ENCODE peak calls at places on chromosomes 7 and 10, in eight cellular contexts. U is effector memory CD4-positive, alpha-beta T cell; Z is GM03348; E is activated naive CD4-positive, alpha-beta T cell treated with anti-CD3 and anti-CD28 coated beads for 36 hours; B is putamen; O is RWPE1; N is non-pigmented ciliary epithelial cell; I is posterior cingulate gyrus. Q is an unnamed sample.

GRCh38 chr7:19587291-19587690 is 121.5 kb downstream of the POLR1F start:
- DNase-seq in B (no peak), O (no peak), U (no peak), E (no peak), N (no peak), Z (no peak), I (no peak), Q (no peak)

GRCh38 chr10:133170092-133170491 is 10.1 kb downstream of the KNDC1 start:
- DNase-seq in Z (no peak), U (no peak), B (no peak), N (no peak), I (no peak), E (no peak), O (no peak), Q (no peak)

GRCh38 chr10:18196806-18197550 is 56.8 kb downstream of the CACNB2 start:
- DNase-seq in E (no peak), N (no peak), Z (no peak), I (no peak), B (no peak), U (no peak), O (no peak), Q (no peak)

GRCh38 chr10:91587710-91588638 is 44.9 kb downstream of the PPP1R3C start:
- DNase-seq in B (no peak), N (no peak), I (no peak), O (peak), U (no peak), E (no peak), Z (peak), Q (no peak)

GRCh38 chr10:15088428-15089261 is at the start of gene ACBD7:
- DNase-seq in O (peak), N (no peak), I (peak), E (peak), U (peak), Z (peak), B (peak), Q (peak)

GRCh38 chr7:34158311-34158710 is 253.0 kb downstream of the BMPER start:
- DNase-seq in N (no peak), O (no peak), B (no peak), E (no peak), Z (no peak), I (no peak), U (no peak), Q (no peak)

GRCh38 chr7:101185258-101185839 is 5.3 kb upstream of the NAT16 start:
- DNase-seq in I (no peak), E (no peak), N (no peak), U (no peak), Z (peak), O (no peak), B (no peak), Q (no peak)

GRCh38 chr7:141355057-141355456 is 196.2 kb upstream of the AGK start:
- DNase-seq in N (no peak), I (no peak), Z (no peak), B (peak), U (no peak), O (peak), E (no peak), Q (peak)

GRCh38 chr10:5285186-5285585 is 79.6 kb upstream of the UCN3 start:
- DNase-seq in E (no peak), Z (no peak), U (no peak), N (no peak), O (no peak), I (no peak), B (no peak), Q (no peak)

GRCh38 chr10:103671126-103671525 is 177.6 kb downstream of the NEURL1 start:
- DNase-seq in I (no peak), U (no peak), B (no peak), N (no peak), O (no peak), Z (no peak), E (no peak), Q (no peak)

GRCh38 chr7:21507627-21508343 is 35.1 kb upstream of the DNAH11 start:
- DNase-seq in E (peak), Z (peak), N (peak), B (peak), I (peak), O (no peak), U (peak), Q (peak)

GRCh38 chr10:17585001-17585400 is 32.2 kb downstream of the HACD1 start:
- DNase-seq in Z (no peak), U (no peak), B (no peak), N (no peak), I (no peak), O (no peak), E (no peak), Q (no peak)

GRCh38 chr10:90665905-90666662 is 191.8 kb downstream of the HTR7 start:
- DNase-seq in E (no peak), I (no peak), B (no peak), Z (no peak), N (no peak), O (no peak), U (no peak), Q (no peak)

GRCh38 chr7:39565538-39565937 is 666 bp upstream of the YAE1 start:
- DNase-seq in U (no peak), N (no peak), Z (no peak), O (peak), E (no peak), I (no peak), B (no peak), Q (peak)

GRCh38 chr10:74586088-74586585 is 240.3 kb upstream of the KAT6B start:
- DNase-seq in U (peak), O (no peak), B (no peak), Z (no peak), I (no peak), E (peak), N (no peak), Q (peak)

GRCh38 chr10:86393858-86394472 is 27.4 kb upstream of the GRID1 start:
- DNase-seq in E (peak), I (no peak), O (no peak), N (no peak), Z (no peak), U (no peak), B (no peak), Q (no peak)

GRCh38 chr10:89426230-89426868 is 12.0 kb downstream of the IFIT5 start:
- DNase-seq in I (no peak), B (peak), E (peak), U (no peak), O (peak), Z (peak), N (peak), Q (peak)

GRCh38 chr7:96654630-96655188 is 54.9 kb downstream of the SEM1 start:
- DNase-seq in Z (no peak), E (no peak), I (no peak), B (no peak), N (no peak), U (no peak), O (no peak), Q (no peak)

GRCh38 chr7:151447901-151448260 is 7.9 kb upstream of the CRYGN start:
- DNase-seq in O (no peak), I (no peak), B (no peak), Z (no peak), U (no peak), N (no peak), E (no peak), Q (no peak)

GRCh38 chr10:43074827-43075611 is 1.9 kb upstream of the RET start:
- DNase-seq in N (no peak), Z (no peak), B (no peak), I (no peak), O (no peak), U (no peak), E (no peak), Q (no peak)

GRCh38 chr7:5435291-5436002 is 11.8 kb upstream of the TNRC18 start:
- DNase-seq in E (no peak), Z (no peak), N (no peak), U (no peak), B (no peak), I (no peak), O (no peak), Q (no peak)

GRCh38 chr10:13587367-13587766 is 602 bp downstream of the PRPF18 start:
- DNase-seq in E (peak), B (peak), U (no peak), I (no peak), N (no peak), Z (peak), O (peak), Q (no peak)

GRCh38 chr10:118590334-118590733 is 5.1 kb downstream of the PRLHR start:
- DNase-seq in N (no peak), O (peak), Z (no peak), B (peak), I (peak), E (no peak), U (no peak), Q (peak)

GRCh38 chr10:22554481-22555182 is 159.7 kb downstream of the PIP4K2A start:
- DNase-seq in N (peak), B (peak), E (no peak), I (peak), Z (peak), U (no peak), O (no peak), Q (peak)

GRCh38 chr10:66642217-66642616 is 283.6 kb upstream of the LRRTM3 start:
- DNase-seq in B (no peak), E (no peak), N (no peak), I (no peak), O (no peak), Z (no peak), U (no peak), Q (no peak)

GRCh38 chr7:32070406-32071360 is at the start of gene PDE1C:
- DNase-seq in I (peak), E (no peak), Z (peak), U (no peak), N (no peak), B (peak), O (no peak), Q (no peak)

GRCh38 chr7:24199978-24200377 is 84.0 kb upstream of the NPY start:
- DNase-seq in I (no peak), U (no peak), E (no peak), B (no peak), Z (no peak), N (no peak), O (no peak), Q (no peak)

GRCh38 chr7:44853391-44853790 is 5.5 kb upstream of the H2AZ2 start:
- DNase-seq in I (no peak), U (no peak), N (no peak), Z (no peak), O (no peak), B (no peak), E (peak), Q (no peak)

GRCh38 chr7:6254891-6255290 is 17.5 kb downstream of the CYTH3 start:
- DNase-seq in Z (no peak), E (no peak), I (no peak), N (no peak), B (no peak), U (no peak), O (no peak), Q (no peak)

GRCh38 chr7:111091623-111092370 is 870 bp downstream of the LRRN3 start:
- DNase-seq in B (peak), Z (no peak), U (no peak), O (no peak), I (no peak), E (no peak), N (no peak), Q (peak)

GRCh38 chr10:82691211-82691610 is 816.2 kb downstream of the NRG3 start:
- DNase-seq in I (peak), U (no peak), N (no peak), B (peak), E (no peak), Z (no peak), O (no peak), Q (no peak)

GRCh38 chr10:99369551-99369950 is 40.4 kb downstream of the CNNM1 start:
- DNase-seq in I (no peak), Z (peak), B (no peak), O (no peak), U (no peak), N (no peak), E (no peak), Q (no peak)

GRCh38 chr10:17026686-17027485 is 102.7 kb downstream of the CUBN start:
- DNase-seq in I (no peak), N (no peak), Z (peak), O (peak), E (peak), B (no peak), U (peak), Q (no peak)

GRCh38 chr10:126478600-126478999 is 90.3 kb upstream of the ADAM12 start:
- DNase-seq in B (no peak), Z (no peak), N (no peak), U (no peak), E (no peak), I (no peak), O (no peak), Q (no peak)

GRCh38 chr10:59266321-59266720 is 89.9 kb downstream of the PHYHIPL start:
- DNase-seq in E (no peak), N (no peak), I (no peak), O (no peak), Z (no peak), U (no peak), B (no peak), Q (no peak)

GRCh38 chr10:46239999-46240683 is 46.7 kb upstream of the ANTXRL start:
- DNase-seq in N (no peak), B (no peak), Z (no peak), O (no peak), E (no peak), U (no peak), I (no peak), Q (no peak)

Q was measured in pons.